ENCODE peak calls at places on chromosomes 6 and 20, in seven cellular contexts. One of them, this sample, is unnamed.

GRCh38 chr6:169427856-169428255 is 174.2 kb upstream of the THBS2 start:
- DNase-seq in CD8-positive, alpha-beta T cell: no peak
- DNase-seq in PC-9: no peak
- DNase-seq in left ventricle myocardium inferior: no peak
- DNase-seq in BE2C: no peak
- DNase-seq in cardiac muscle cell: peak; percentile 82
- DNase-seq in colonic mucosa: no peak
- DNase-seq in this sample: peak; percentile 67

GRCh38 chr6:149079911-149080501 is 237.5 kb upstream of the TAB2 start:
- DNase-seq in CD8-positive, alpha-beta T cell: no peak
- DNase-seq in PC-9: no peak
- DNase-seq in left ventricle myocardium inferior: peak; percentile 68
- DNase-seq in BE2C: peak; percentile 72
- DNase-seq in cardiac muscle cell: peak; percentile 61
- DNase-seq in colonic mucosa: no peak
- DNase-seq in this sample: peak; percentile 75

GRCh38 chr6:33204415-33205171 is at the start of gene HSD17B8:
- DNase-seq in CD8-positive, alpha-beta T cell: peak; percentile 91
- DNase-seq in PC-9: peak; percentile 91
- DNase-seq in left ventricle myocardium inferior: peak; percentile 96
- DNase-seq in BE2C: peak; percentile 98
- DNase-seq in cardiac muscle cell: peak; percentile 94
- DNase-seq in colonic mucosa: peak; percentile 98
- DNase-seq in this sample: peak; percentile 95

GRCh38 chr6:168132531-168133184 is 53.6 kb upstream of the FRMD1 start:
- DNase-seq in CD8-positive, alpha-beta T cell: no peak
- DNase-seq in PC-9: no peak
- DNase-seq in left ventricle myocardium inferior: peak; percentile 69
- DNase-seq in BE2C: peak; percentile 66
- DNase-seq in cardiac muscle cell: peak; percentile 94
- DNase-seq in colonic mucosa: peak; percentile 22
- DNase-seq in this sample: peak; percentile 66

GRCh38 chr20:44111712-44112335 is 75.2 kb downstream of the JPH2 start:
- DNase-seq in CD8-positive, alpha-beta T cell: no peak
- DNase-seq in PC-9: no peak
- DNase-seq in left ventricle myocardium inferior: no peak
- DNase-seq in BE2C: no peak
- DNase-seq in cardiac muscle cell: peak; percentile 40
- DNase-seq in colonic mucosa: no peak
- DNase-seq in this sample: no peak

GRCh38 chr20:22974354-22974753 is 60.8 kb upstream of the SSTR4 start:
- DNase-seq in CD8-positive, alpha-beta T cell: no peak
- DNase-seq in PC-9: no peak
- DNase-seq in left ventricle myocardium inferior: no peak
- DNase-seq in BE2C: no peak
- DNase-seq in cardiac muscle cell: peak; percentile 56
- DNase-seq in colonic mucosa: no peak
- DNase-seq in this sample: no peak

GRCh38 chr20:478949-479429 is 16.7 kb upstream of the TBC1D20 start:
- DNase-seq in CD8-positive, alpha-beta T cell: peak; percentile 45
- DNase-seq in PC-9: peak; percentile 21
- DNase-seq in left ventricle myocardium inferior: no peak
- DNase-seq in BE2C: peak; percentile 21
- DNase-seq in cardiac muscle cell: peak; percentile 76
- DNase-seq in colonic mucosa: peak; percentile 43
- DNase-seq in this sample: no peak

GRCh38 chr20:50267041-50267865 is 76.6 kb downstream of the CEBPB start:
- DNase-seq in CD8-positive, alpha-beta T cell: no peak
- DNase-seq in PC-9: peak; percentile 93
- DNase-seq in left ventricle myocardium inferior: peak; percentile 62
- DNase-seq in BE2C: no peak
- DNase-seq in cardiac muscle cell: peak; percentile 80
- DNase-seq in colonic mucosa: peak; percentile 93
- DNase-seq in this sample: peak; percentile 82

GRCh38 chr6:56891754-56892153 is 63.2 kb upstream of the BEND6 start:
- DNase-seq in CD8-positive, alpha-beta T cell: no peak
- DNase-seq in PC-9: no peak
- DNase-seq in left ventricle myocardium inferior: no peak
- DNase-seq in BE2C: no peak
- DNase-seq in cardiac muscle cell: no peak
- DNase-seq in colonic mucosa: no peak
- DNase-seq in this sample: no peak

GRCh38 chr6:40586369-40586768 is 795 bp downstream of the LRFN2 start:
- DNase-seq in CD8-positive, alpha-beta T cell: no peak
- DNase-seq in PC-9: no peak
- DNase-seq in left ventricle myocardium inferior: no peak
- DNase-seq in BE2C: peak; percentile 37
- DNase-seq in cardiac muscle cell: no peak
- DNase-seq in colonic mucosa: peak; percentile 20
- DNase-seq in this sample: no peak
- H3K27me3 ChIP-seq in CD8-positive, alpha-beta T cell: no peaks in the 10 kb centered on the region
- H3K27me3 ChIP-seq in PC-9: peaks cover 6% of the 10 kb centered on the region
- H3K27me3 ChIP-seq in left ventricle myocardium inferior: peaks cover 100% of the 10 kb centered on the region
- H3K27me3 ChIP-seq in BE2C: no peaks in the 10 kb centered on the region
- H3K27me3 ChIP-seq in cardiac muscle cell: peaks cover 56% of the 10 kb centered on the region
- H3K27me3 ChIP-seq in colonic mucosa: peaks cover 6% of the 10 kb centered on the region
- H3K27me3 ChIP-seq in this sample: no peaks in the 10 kb centered on the region

GRCh38 chr20:40686893-40687292 is 2.1 kb downstream of the MAFB start:
- DNase-seq in CD8-positive, alpha-beta T cell: no peak
- DNase-seq in PC-9: no peak
- DNase-seq in left ventricle myocardium inferior: no peak
- DNase-seq in BE2C: no peak
- DNase-seq in cardiac muscle cell: no peak
- DNase-seq in colonic mucosa: no peak
- DNase-seq in this sample: no peak
- H3K27me3 ChIP-seq in CD8-positive, alpha-beta T cell: peaks cover 25% of the 10 kb centered on the region
- H3K27me3 ChIP-seq in PC-9: peaks cover 61% of the 10 kb centered on the region
- H3K27me3 ChIP-seq in left ventricle myocardium inferior: peaks cover 78% of the 10 kb centered on the region
- H3K27me3 ChIP-seq in BE2C: peaks cover 64% of the 10 kb centered on the region
- H3K27me3 ChIP-seq in cardiac muscle cell: peaks cover 87% of the 10 kb centered on the region
- H3K27me3 ChIP-seq in colonic mucosa: peaks cover 85% of the 10 kb centered on the region
- H3K27me3 ChIP-seq in this sample: peaks cover 7% of the 10 kb centered on the region

DNA sequence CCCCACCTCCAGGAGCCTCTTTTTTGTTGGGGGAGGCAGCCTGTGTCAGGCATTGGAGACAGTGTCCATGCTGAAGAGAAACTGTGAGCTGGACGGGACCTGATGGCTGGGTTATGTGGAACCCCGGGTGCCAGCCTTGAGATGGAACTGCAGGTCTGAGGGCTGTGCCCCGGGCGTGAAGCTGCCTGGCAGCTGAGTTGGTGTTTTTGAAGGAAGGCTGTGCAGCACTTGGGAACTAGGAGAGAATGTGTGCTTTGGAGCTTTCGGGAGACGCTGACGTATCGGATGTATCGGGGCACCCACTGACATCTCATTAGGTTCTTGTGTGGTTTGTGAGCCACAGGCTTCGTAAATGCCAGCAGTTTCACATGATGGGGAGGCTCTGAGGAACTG is 2.2 kb downstream of the DLGAP4 start:
- DNase-seq in CD8-positive, alpha-beta T cell: no peak
- DNase-seq in PC-9: no peak
- DNase-seq in left ventricle myocardium inferior: no peak
- DNase-seq in BE2C: no peak
- DNase-seq in cardiac muscle cell: no peak
- DNase-seq in colonic mucosa: no peak
- DNase-seq in this sample: peak; percentile 34
- H3K27me3 ChIP-seq in CD8-positive, alpha-beta T cell: peaks cover 25% of the 10 kb centered on the region
- H3K27me3 ChIP-seq in PC-9: peaks cover 50% of the 10 kb centered on the region
- H3K27me3 ChIP-seq in left ventricle myocardium inferior: peaks cover 100% of the 10 kb centered on the region
- H3K27me3 ChIP-seq in BE2C: peaks cover 33% of the 10 kb centered on the region
- H3K27me3 ChIP-seq in cardiac muscle cell: peaks cover 87% of the 10 kb centered on the region
- H3K27me3 ChIP-seq in colonic mucosa: peaks cover 42% of the 10 kb centered on the region
- H3K27me3 ChIP-seq in this sample: peaks cover 5% of the 10 kb centered on the region

GRCh38 chr6:159893064-159893463 is 2.3 kb downstream of the MAS1 start:
- DNase-seq in CD8-positive, alpha-beta T cell: no peak
- DNase-seq in PC-9: no peak
- DNase-seq in left ventricle myocardium inferior: no peak
- DNase-seq in BE2C: no peak
- DNase-seq in cardiac muscle cell: no peak
- DNase-seq in colonic mucosa: no peak
- DNase-seq in this sample: no peak

GRCh38 chr6:159892053-159892452 is 1.3 kb downstream of the MAS1 start:
- DNase-seq in CD8-positive, alpha-beta T cell: no peak
- DNase-seq in PC-9: no peak
- DNase-seq in left ventricle myocardium inferior: no peak
- DNase-seq in BE2C: no peak
- DNase-seq in cardiac muscle cell: no peak
- DNase-seq in colonic mucosa: no peak
- DNase-seq in this sample: no peak

GRCh38 chr6:159890802-159891201 is at the start of gene MAS1:
- DNase-seq in CD8-positive, alpha-beta T cell: no peak
- DNase-seq in PC-9: no peak
- DNase-seq in left ventricle myocardium inferior: no peak
- DNase-seq in BE2C: no peak
- DNase-seq in cardiac muscle cell: no peak
- DNase-seq in colonic mucosa: no peak
- DNase-seq in this sample: no peak

GRCh38 chr6:159887761-159888160 is 3.0 kb upstream of the MAS1 start:
- DNase-seq in CD8-positive, alpha-beta T cell: no peak
- DNase-seq in PC-9: no peak
- DNase-seq in left ventricle myocardium inferior: no peak
- DNase-seq in BE2C: no peak
- DNase-seq in cardiac muscle cell: no peak
- DNase-seq in colonic mucosa: no peak
- DNase-seq in this sample: no peak

GRCh38 chr6:159890201-159890600 is 587 bp upstream of the MAS1 start:
- DNase-seq in CD8-positive, alpha-beta T cell: no peak
- DNase-seq in PC-9: no peak
- DNase-seq in left ventricle myocardium inferior: no peak
- DNase-seq in BE2C: no peak
- DNase-seq in cardiac muscle cell: no peak
- DNase-seq in colonic mucosa: no peak
- DNase-seq in this sample: no peak
- H3K27me3 ChIP-seq in CD8-positive, alpha-beta T cell: no peaks in the 10 kb centered on the region
- H3K27me3 ChIP-seq in PC-9: peaks cover 98% of the 10 kb centered on the region
- H3K27me3 ChIP-seq in left ventricle myocardium inferior: peaks cover 63% of the 10 kb centered on the region
- H3K27me3 ChIP-seq in BE2C: peaks cover 65% of the 10 kb centered on the region
- H3K27me3 ChIP-seq in cardiac muscle cell: no peaks in the 10 kb centered on the region
- H3K27me3 ChIP-seq in colonic mucosa: no peaks in the 10 kb centered on the region
- H3K27me3 ChIP-seq in this sample: no peaks in the 10 kb centered on the region

GRCh38 chr20:20371681-20372080 is 3.8 kb downstream of the INSM1 start:
- DNase-seq in CD8-positive, alpha-beta T cell: no peak
- DNase-seq in PC-9: no peak
- DNase-seq in left ventricle myocardium inferior: no peak
- DNase-seq in BE2C: no peak
- DNase-seq in cardiac muscle cell: no peak
- DNase-seq in colonic mucosa: no peak
- DNase-seq in this sample: no peak
- H3K27me3 ChIP-seq in CD8-positive, alpha-beta T cell: peaks cover 8% of the 10 kb centered on the region
- H3K27me3 ChIP-seq in PC-9: peaks cover 22% of the 10 kb centered on the region
- H3K27me3 ChIP-seq in left ventricle myocardium inferior: peaks cover 98% of the 10 kb centered on the region
- H3K27me3 ChIP-seq in BE2C: peaks cover 50% of the 10 kb centered on the region
- H3K27me3 ChIP-seq in cardiac muscle cell: peaks cover 100% of the 10 kb centered on the region
- H3K27me3 ChIP-seq in colonic mucosa: peaks cover 45% of the 10 kb centered on the region
- H3K27me3 ChIP-seq in this sample: peaks cover 34% of the 10 kb centered on the region

GRCh38 chr6:82123632-82124031 is 123.9 kb downstream of the IBTK start:
- DNase-seq in CD8-positive, alpha-beta T cell: no peak
- DNase-seq in PC-9: no peak
- DNase-seq in left ventricle myocardium inferior: no peak
- DNase-seq in BE2C: no peak
- DNase-seq in cardiac muscle cell: no peak
- DNase-seq in colonic mucosa: no peak
- DNase-seq in this sample: no peak
- H3K27me3 ChIP-seq in CD8-positive, alpha-beta T cell: no peaks in the 10 kb centered on the region
- H3K27me3 ChIP-seq in PC-9: no peaks in the 10 kb centered on the region
- H3K27me3 ChIP-seq in left ventricle myocardium inferior: no peaks in the 10 kb centered on the region
- H3K27me3 ChIP-seq in BE2C: no peaks in the 10 kb centered on the region
- H3K27me3 ChIP-seq in cardiac muscle cell: no peaks in the 10 kb centered on the region
- H3K27me3 ChIP-seq in colonic mucosa: no peaks in the 10 kb centered on the region
- H3K27me3 ChIP-seq in this sample: no peaks in the 10 kb centered on the region

GRCh38 chr20:62715201-62715600 is 6.6 kb downstream of the NTSR1 start:
- DNase-seq in CD8-positive, alpha-beta T cell: no peak
- DNase-seq in PC-9: no peak
- DNase-seq in left ventricle myocardium inferior: no peak
- DNase-seq in BE2C: no peak
- DNase-seq in cardiac muscle cell: no peak
- DNase-seq in colonic mucosa: no peak
- DNase-seq in this sample: no peak
- H3K27me3 ChIP-seq in CD8-positive, alpha-beta T cell: peaks cover 4% of the 10 kb centered on the region
- H3K27me3 ChIP-seq in PC-9: no peaks in the 10 kb centered on the region
- H3K27me3 ChIP-seq in left ventricle myocardium inferior: peaks cover 68% of the 10 kb centered on the region
- H3K27me3 ChIP-seq in BE2C: peaks cover 15% of the 10 kb centered on the region
- H3K27me3 ChIP-seq in cardiac muscle cell: peaks cover 35% of the 10 kb centered on the region
- H3K27me3 ChIP-seq in colonic mucosa: peaks cover 6% of the 10 kb centered on the region
- H3K27me3 ChIP-seq in this sample: peaks cover 9% of the 10 kb centered on the region

This sample was measured in right atrium auricular region.